ENCODE peak calls at places on chromosomes 3 and 15, in four cellular contexts. One of them, this sample, is unnamed.

GRCh38 chr3:129429597-129429996 is 1.2 kb upstream of the EFCAB12 start:
- DNase-seq in kidney: no peak
- DNase-seq in iPS-NIHi11: no peak
- DNase-seq in HEK293T: no peak
- DNase-seq in this sample: no peak

GRCh38 chr3:60190073-60190472 is 1061.2 kb downstream of the FHIT start:
- DNase-seq in kidney: no peak
- DNase-seq in iPS-NIHi11: no peak
- DNase-seq in HEK293T: no peak
- DNase-seq in this sample: no peak

GRCh38 chr15:65913631-65914199 is 44.4 kb downstream of the RAB11A start:
- DNase-seq in kidney: peak
- DNase-seq in iPS-NIHi11: no peak
- DNase-seq in HEK293T: no peak
- DNase-seq in this sample: no peak

GRCh38 chr3:186109897-186110803 is 1.3 kb upstream of the ETV5 start:
- DNase-seq in kidney: peak
- DNase-seq in iPS-NIHi11: peak
- DNase-seq in HEK293T: no peak
- DNase-seq in this sample: no peak

GRCh38 chr3:126343675-126344074 is 13.5 kb downstream of the KLF15 start:
- DNase-seq in kidney: peak
- DNase-seq in iPS-NIHi11: no peak
- DNase-seq in HEK293T: no peak
- DNase-seq in this sample: no peak

GRCh38 chr3:94587291-94587690 is 524.4 kb downstream of the NSUN3 start:
- DNase-seq in kidney: no peak
- DNase-seq in iPS-NIHi11: no peak
- DNase-seq in HEK293T: no peak
- DNase-seq in this sample: no peak

GRCh38 chr3:10599444-10599843 is 94.1 kb upstream of the ATP2B2 start:
- DNase-seq in kidney: no peak
- DNase-seq in iPS-NIHi11: no peak
- DNase-seq in HEK293T: no peak
- DNase-seq in this sample: no peak

GRCh38 chr3:182139627-182140357 is 428.1 kb downstream of the SOX2 start:
- DNase-seq in kidney: no peak
- DNase-seq in iPS-NIHi11: peak
- DNase-seq in HEK293T: no peak
- DNase-seq in this sample: no peak

GRCh38 chr3:194541483-194541882 is 54.7 kb upstream of the ATP13A3 start:
- DNase-seq in kidney: no peak
- DNase-seq in iPS-NIHi11: no peak
- DNase-seq in HEK293T: no peak
- DNase-seq in this sample: no peak

GRCh38 chr3:105118905-105119304 is 247.8 kb upstream of the ALCAM start:
- DNase-seq in kidney: no peak
- DNase-seq in iPS-NIHi11: no peak
- DNase-seq in HEK293T: no peak
- DNase-seq in this sample: peak

GRCh38 chr3:159733194-159733860 is 255.3 kb upstream of the IL12A start:
- DNase-seq in kidney: no peak
- DNase-seq in iPS-NIHi11: peak
- DNase-seq in HEK293T: no peak
- DNase-seq in this sample: peak

GRCh38 chr15:32909431-32909830 is 191.6 kb downstream of the GREM1 start:
- DNase-seq in kidney: no peak
- DNase-seq in iPS-NIHi11: no peak
- DNase-seq in HEK293T: no peak
- DNase-seq in this sample: no peak

GRCh38 chr3:15204005-15204404 is 2.0 kb upstream of the CAPN7 start:
- DNase-seq in kidney: no peak
- DNase-seq in iPS-NIHi11: no peak
- DNase-seq in HEK293T: no peak
- DNase-seq in this sample: no peak

This sample was measured in GM04503.